ENCODE peak calls at places on chromosomes 2 and 18, in four cellular contexts. Y is IMR-90, R is K562, B is GM12878. G is an unnamed sample.
A peak's percentile ranks its signal among the peaks of the same experiment; 100 is the strongest.

GRCh38 chr2:53911434-53912189 is 51.8 kb upstream of the GPR75 start:
- DNase-seq in Y (peak; percentile 7), R (no peak), B (no peak), G (no peak)

GRCh38 chr2:23662941-23663729 is 263.8 kb downstream of the ATAD2B start:
- DNase-seq in Y (no peak), R (no peak), B (no peak), G (no peak)

GRCh38 chr2:153101187-153101586 is 377.4 kb downstream of the RPRM start:
- DNase-seq in Y (no peak), R (no peak), B (no peak), G (no peak)

GRCh38 chr2:152683400-152683799 is 33.9 kb downstream of the PRPF40A start:
- DNase-seq in Y (no peak), R (no peak), B (no peak), G (no peak)

GRCh38 chr2:232576995-232577394 is 26.5 kb downstream of the EIF4E2 start:
- DNase-seq in Y (peak; percentile 69), R (no peak), B (no peak), G (no peak)

GRCh38 chr2:164066095-164066494 is 330.3 kb upstream of the FIGN start:
- DNase-seq in Y (no peak), R (no peak), B (no peak), G (no peak)

GRCh38 chr18:43161528-43161927 is 46.0 kb upstream of the RIT2 start:
- DNase-seq in Y (peak; percentile 43), R (no peak), B (no peak), G (no peak)

GRCh38 chr18:6236258-6236657 is 178.5 kb downstream of the L3MBTL4 start:
- DNase-seq in Y (no peak), R (no peak), B (no peak), G (no peak)

GRCh38 chr2:204407209-204408070 is 137.8 kb upstream of the PARD3B start:
- DNase-seq in Y (peak; percentile 21), R (peak; percentile 42), B (no peak), G (peak; percentile 41)

GRCh38 chr2:173278794-173279527 is 75.7 kb upstream of the CDCA7 start:
- DNase-seq in Y (no peak), R (no peak), B (no peak), G (no peak)

GRCh38 chr2:147554708-147555107 is 290.1 kb upstream of the ACVR2A start:
- DNase-seq in Y (no peak), R (no peak), B (no peak), G (no peak)

GRCh38 chr2:62423883-62424458 is 82.0 kb downstream of the TMEM17 start:
- DNase-seq in Y (no peak), R (no peak), B (no peak), G (no peak)

GRCh38 chr2:107534926-107535325 is 291.8 kb upstream of the RGPD4 start:
- DNase-seq in Y (no peak), R (no peak), B (no peak), G (no peak)

GRCh38 chr2:167551411-167551810 is 663.1 kb downstream of the XIRP2 start:
- DNase-seq in Y (no peak), R (no peak), B (no peak), G (no peak)

GRCh38 chr2:170723446-170723958 is 8.4 kb downstream of the SP5 start:
- DNase-seq in Y (no peak), R (no peak), B (no peak), G (no peak)

GRCh38 chr2:66872926-66873714 is 438.2 kb downstream of the MEIS1 start:
- DNase-seq in Y (no peak), R (no peak), B (no peak), G (no peak)

GRCh38 chr2:132830321-132830720 is 160.3 kb upstream of the LYPD1 start:
- DNase-seq in Y (no peak), R (no peak), B (no peak), G (no peak)
- TF ChIP-seq ELK1 in Y (no peak), R (no peak), B (no peak), G (no peak)

DNA sequence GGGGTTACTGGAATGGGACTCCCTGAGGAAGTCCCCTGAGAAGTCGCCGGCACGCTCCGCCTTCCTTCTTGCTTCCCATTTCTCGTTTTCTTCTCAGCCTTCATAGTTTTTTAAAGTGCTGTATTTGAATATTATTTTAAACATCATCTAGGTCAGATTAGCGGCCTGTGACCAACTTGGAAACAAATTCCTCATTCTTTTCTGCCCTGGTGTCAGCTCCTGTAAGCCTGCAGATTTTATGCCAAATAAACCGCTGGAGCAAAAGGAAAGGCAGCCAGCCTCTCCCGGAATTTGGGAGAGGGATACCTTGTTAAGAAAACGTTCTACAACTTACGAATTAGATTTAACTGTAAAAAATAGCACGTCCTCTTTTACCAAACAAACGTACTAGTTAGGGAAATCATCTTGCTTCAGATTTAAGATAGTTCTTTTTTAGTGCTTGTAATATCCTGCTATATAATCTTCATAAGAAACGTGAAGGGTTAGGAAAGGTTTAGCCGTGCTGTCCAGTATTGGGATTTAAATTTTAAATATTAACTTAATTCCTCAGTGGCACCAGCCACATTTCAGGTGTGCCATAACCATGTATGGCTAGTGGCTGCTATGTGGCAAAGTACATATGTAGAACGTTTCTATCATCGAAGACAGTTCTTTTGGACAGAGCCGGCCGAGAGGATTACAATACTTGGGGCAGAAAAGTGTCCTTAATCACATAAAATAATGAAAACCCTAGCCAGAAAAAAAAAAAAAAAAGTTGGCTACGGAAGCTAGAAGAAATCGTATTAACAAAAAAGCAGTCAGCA is 685 bp upstream of the PTPN2 start:
- DNase-seq in Y (no peak), R (no peak), B (no peak), G (no peak)
- TF ChIP-seq USF2 in Y (no peak), R (no peak), B (no peak), G (no peak)

DNA sequence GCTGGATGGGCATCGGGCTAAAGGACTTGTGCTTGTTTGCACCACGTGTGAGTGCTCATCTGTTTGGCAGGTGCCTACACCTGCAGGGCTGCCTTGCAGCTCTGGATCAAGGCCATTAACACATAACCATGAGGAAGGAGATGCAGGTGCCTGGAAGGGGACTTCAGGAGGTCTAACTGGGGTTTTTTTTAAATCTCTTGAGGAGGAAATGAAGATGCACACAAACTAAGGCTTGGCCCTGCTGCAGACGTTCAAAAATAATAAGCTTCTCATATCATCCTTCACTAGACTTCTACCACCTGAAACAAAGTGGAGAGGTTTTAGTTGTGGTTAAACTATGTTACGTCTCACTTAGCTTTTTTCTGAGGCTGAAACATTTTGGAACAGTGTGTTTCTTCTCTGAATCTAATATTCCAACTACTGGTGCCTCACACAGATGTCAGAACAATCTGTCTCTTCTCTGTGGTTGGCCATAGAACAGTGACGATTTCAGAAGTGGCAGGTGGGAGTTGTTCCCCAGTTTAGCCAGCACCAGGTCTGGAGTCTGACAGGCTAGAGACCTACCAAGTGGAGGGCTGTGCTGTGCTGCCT is 36.5 kb downstream of the BCL2L11 start:
- DNase-seq in Y (no peak), R (no peak), B (no peak), G (no peak)
- TF ChIP-seq ELK1 in Y (no peak), R (no peak), B (no peak), G (no peak)

DNA sequence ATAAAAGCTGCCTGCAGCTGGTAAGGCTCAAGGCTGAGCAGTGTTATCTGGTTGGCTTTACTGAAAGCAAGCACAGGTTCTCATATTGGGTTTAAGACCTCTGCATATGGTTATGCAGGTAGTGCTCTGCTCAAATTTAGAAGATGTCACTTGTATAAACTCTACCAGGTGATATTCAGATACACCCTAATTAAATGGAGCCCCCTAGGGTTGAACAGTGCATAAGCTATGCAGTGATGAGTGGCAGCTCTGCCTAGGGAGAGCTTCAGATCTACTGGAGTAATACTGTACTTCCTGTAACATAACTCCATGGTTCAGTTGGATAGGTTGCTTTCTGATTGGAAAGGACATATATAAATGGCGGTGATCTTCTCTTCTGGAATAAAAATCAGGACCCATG is 222.7 kb downstream of the CYRIA start:
- DNase-seq in Y (no peak), R (peak; percentile 11), B (no peak), G (no peak)
- TF ChIP-seq USF2 in Y (no peak), R (no peak), B (no peak), G (no peak)

DNA sequence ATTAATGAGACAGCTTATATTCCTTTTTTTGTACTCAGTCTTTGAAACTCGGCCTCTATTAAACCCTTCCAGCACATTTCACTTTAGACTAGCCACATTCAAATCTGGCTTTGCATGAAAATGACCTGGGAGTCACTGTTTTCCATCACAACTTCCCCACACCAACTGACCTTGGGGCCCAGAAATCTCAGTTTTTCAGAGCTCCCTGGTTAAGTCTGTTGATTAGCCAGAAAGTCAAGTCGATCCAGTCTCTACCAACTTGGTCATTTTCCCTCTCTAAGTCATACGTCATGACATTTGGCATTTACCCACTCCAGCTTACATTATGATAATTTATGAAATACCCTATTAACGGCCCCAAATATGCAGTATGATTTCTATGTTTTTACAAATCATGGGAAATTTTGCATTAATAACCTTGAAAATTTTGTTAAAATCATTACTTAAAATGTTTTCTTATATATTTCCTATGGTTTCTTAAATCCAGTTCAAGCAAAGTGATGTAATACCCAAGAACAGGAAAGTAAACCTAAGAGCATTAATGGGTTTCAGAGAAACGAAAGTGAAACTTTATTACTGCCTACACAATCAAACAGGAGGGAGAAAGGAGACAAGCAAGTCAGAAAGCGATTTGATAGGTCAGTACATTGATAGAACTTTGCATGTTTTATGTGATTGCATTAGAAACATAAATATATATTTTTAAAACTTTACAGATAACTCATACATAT is 77.1 kb downstream of the SPATS2L start:
- DNase-seq in Y (peak; percentile 80), R (no peak), B (peak; percentile 60), G (no peak)
- TF ChIP-seq ELK1 in Y (no peak), R (no peak), B (no peak), G (no peak)

G was measured in A549.